ENCODE peak calls at places on chromosomes 2 and 18, in nine cellular contexts. H is GM12865, S is astrocyte of the spinal cord, K is left ventricle myocardium inferior, X is astrocyte, M is dorsolateral prefrontal cortex, F is prostate gland, D is keratinocyte, Q is colonic mucosa. U is an unnamed sample.

GRCh38 chr18:22175326-22175725 is 5.9 kb downstream of the GATA6 start:
- DNase-seq in H (no peak), S (no peak), K (no peak), X (no peak), M (no peak), F (no peak), D (no peak), Q (peak; percentile 17), U (peak; percentile 58)

GRCh38 chr2:40032650-40033319 is 253.7 kb upstream of the THUMPD2 start:
- DNase-seq in H (no peak), S (peak; percentile 87), K (no peak), X (peak; percentile 93), M (no peak), F (no peak), D (peak; percentile 50), Q (no peak), U (peak; percentile 66)

GRCh38 chr18:79395761-79396404 is at the start of gene NFATC1:
- DNase-seq in H (peak; percentile 42), S (peak; percentile 65), K (peak; percentile 86), X (peak; percentile 59), M (no peak), F (peak; percentile 55), D (no peak), Q (peak; percentile 46), U (peak; percentile 63)

GRCh38 chr2:181466661-181467576 is 9.7 kb downstream of the ITGA4 start:
- DNase-seq in H (peak; percentile 84), S (peak; percentile 58), K (peak; percentile 59), X (peak; percentile 35), M (peak; percentile 68), F (peak; percentile 49), D (no peak), Q (peak; percentile 76), U (peak; percentile 73)

GRCh38 chr18:7946724-7947377 is 379.7 kb downstream of the PTPRM start:
- DNase-seq in H (peak; percentile 10), S (peak; percentile 87), K (no peak), X (peak; percentile 74), M (no peak), F (no peak), D (no peak), Q (peak; percentile 44), U (peak; percentile 90)

GRCh38 chr2:71683070-71683469 is 229.7 kb downstream of the DYSF start:
- DNase-seq in H (peak; percentile 5), S (no peak), K (no peak), X (no peak), M (no peak), F (no peak), D (no peak), Q (no peak), U (no peak)

GRCh38 chr2:222205136-222205535 is 93.7 kb downstream of the PAX3 start:
- DNase-seq in H (no peak), S (no peak), K (no peak), X (no peak), M (no peak), F (no peak), D (no peak), Q (no peak), U (no peak)

GRCh38 chr2:240432430-240432819 is 3.0 kb upstream of the GPC1 start:
- DNase-seq in H (no peak), S (no peak), K (peak; percentile 6), X (no peak), M (no peak), F (no peak), D (no peak), Q (no peak), U (no peak)

GRCh38 chr2:33559336-33559735 is 39.8 kb downstream of the FAM98A start:
- DNase-seq in H (no peak), S (no peak), K (no peak), X (no peak), M (no peak), F (no peak), D (no peak), Q (no peak), U (no peak)

GRCh38 chr2:31675485-31675901 is 94.8 kb upstream of the SRD5A2 start:
- DNase-seq in H (peak; percentile 22), S (no peak), K (no peak), X (no peak), M (no peak), F (no peak), D (no peak), Q (no peak), U (no peak)

GRCh38 chr2:54768772-54769428 is 45.4 kb downstream of the EML6 start:
- DNase-seq in H (no peak), S (no peak), K (no peak), X (peak; percentile 18), M (no peak), F (no peak), D (no peak), Q (no peak), U (peak; percentile 50)

GRCh38 chr2:54760310-54760709 is 36.8 kb downstream of the EML6 start:
- DNase-seq in H (peak; percentile 33), S (no peak), K (no peak), X (no peak), M (no peak), F (no peak), D (no peak), Q (no peak), U (no peak)

GRCh38 chr2:54767921-54768320 is 44.5 kb downstream of the EML6 start:
- DNase-seq in H (peak; percentile 18), S (peak; percentile 60), K (no peak), X (peak; percentile 53), M (no peak), F (no peak), D (peak; percentile 59), Q (no peak), U (peak; percentile 52)

DNA sequence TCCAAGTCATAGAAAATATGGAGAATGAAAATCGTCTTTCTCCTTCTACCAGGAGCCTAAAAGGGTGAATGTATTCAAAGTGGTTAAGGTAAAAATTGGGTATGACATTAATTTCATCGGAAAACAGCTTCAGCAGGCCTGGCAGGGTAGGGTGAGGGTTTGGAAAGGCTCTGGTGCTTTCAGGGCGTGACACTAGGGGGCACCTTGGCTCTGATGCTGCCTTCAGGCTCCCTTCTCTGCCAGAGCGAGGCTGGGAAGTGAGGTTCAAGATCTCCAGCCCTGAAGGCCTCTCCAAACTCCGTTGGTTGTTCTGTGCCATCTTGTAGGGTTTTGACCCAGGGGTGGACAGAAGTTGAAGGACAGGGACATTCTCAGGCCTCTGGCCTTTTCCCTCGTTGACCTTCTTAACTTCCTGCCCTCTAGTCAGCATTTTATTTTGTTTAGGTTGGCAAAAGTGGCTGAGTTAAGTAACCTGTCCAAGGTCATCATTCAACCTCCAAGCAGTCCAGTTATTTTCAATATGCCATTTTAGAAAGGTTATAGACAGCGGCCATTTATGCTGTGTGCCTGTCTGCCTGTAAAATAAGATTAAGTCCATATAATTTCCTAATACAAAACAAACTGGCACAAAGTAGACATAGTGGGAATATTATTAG is 40.3 kb downstream of the EML6 start:
- DNase-seq in H (peak; percentile 24), S (no peak), K (no peak), X (no peak), M (no peak), F (no peak), D (no peak), Q (peak; percentile 30), U (no peak)
- TF ChIP-seq CTCF in H (peak; percentile 51), S (peak; percentile 19), K (no peak), X (no peak), M (no peak), F (no peak), D (peak; percentile 57), Q (no peak), U (no peak)

DNA sequence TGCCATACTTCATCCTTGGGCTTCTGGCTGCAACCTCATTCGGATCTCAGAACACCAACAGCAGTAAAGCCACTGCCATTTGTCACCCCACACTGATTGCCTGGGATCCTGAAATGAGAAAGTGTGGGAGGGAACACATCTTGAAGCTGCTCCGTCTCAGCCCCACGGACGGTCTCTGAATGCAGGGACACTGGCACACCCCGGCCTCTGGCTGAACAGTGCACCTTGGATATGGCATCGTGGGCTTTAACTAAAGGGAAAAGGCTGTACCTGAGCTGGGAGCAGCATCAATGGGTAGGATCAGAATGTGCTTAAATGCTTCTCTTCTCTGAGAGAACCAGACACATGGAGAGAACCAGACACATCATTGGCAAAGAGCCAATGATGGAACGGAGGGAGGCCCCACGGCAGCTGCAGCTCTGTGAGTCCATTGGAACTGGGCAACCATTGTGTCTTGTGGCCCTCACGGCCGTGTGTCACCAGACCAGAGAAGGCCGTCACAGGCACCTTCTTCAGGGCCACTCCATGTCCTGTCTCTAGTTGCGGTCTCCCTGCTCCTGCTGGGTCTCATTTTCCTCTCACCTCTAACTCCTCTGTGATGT is 193.4 kb upstream of the MYT1L start:
- DNase-seq in H (no peak), S (no peak), K (no peak), X (no peak), M (peak; percentile 52), F (no peak), D (no peak), Q (no peak), U (no peak)
- H3K4me3 ChIP-seq in H (no peak overlapping the region), S (no peak overlapping the region), K (no peak overlapping the region), X (no peak overlapping the region), M (no peak overlapping the region), F (no peak overlapping the region), D (no peak overlapping the region), Q (no peak overlapping the region), U (no peak overlapping the region)

DNA sequence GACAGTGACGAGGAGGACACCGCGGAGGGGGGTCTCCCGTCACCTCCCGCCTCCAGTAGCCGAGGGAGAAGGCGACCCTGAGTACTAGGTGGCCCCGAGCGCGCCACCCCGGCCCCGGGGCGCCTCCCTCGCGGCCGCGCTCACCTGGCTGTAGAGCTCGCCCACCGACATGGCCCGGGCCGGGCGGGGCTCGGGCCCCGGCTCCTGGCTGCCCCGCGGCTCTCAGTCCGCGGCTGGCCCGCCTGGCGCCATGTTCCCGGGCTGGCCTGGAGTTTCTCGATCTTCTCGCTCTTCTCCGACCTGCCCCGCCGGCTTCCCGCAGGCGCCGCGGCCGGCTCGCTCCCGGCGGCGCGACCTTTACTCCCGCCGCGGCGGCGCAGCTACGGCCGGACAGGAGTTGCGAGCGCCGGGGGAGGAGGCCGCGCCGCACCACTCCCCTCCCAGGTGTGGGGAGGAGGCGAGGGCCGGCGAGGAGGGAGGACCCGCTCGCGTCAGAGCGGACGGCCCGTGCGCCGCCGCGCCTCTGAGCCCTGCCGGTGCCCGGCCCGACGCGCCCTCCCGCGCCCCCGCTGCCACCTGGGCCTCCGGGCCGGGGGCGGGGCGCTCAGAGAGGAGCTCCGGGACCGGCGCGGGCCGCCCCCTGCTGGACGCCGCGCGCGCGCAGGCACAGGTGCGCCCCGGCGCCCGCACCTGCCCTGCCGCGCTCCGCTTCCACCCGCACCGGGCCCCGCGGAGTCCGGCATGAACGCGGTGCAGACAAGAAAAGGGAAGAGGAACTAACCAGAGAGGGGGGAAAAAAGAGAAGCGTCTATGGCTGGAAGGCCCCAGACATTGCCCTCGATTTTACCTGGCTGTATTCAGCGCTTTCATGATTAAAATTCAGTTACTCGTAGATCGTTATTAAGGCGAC is at the start of gene MYO5B:
- DNase-seq in H (peak; percentile 57), S (no peak), K (peak; percentile 33), X (no peak), M (no peak), F (peak; percentile 79), D (no peak), Q (peak; percentile 85), U (no peak)
- TF ChIP-seq CTCF in H (peak; percentile 63), S (no peak), K (peak; percentile 58), X (no peak), M (peak; percentile 25), F (peak; percentile 66), D (no peak), Q (peak; percentile 29), U (no peak)

DNA sequence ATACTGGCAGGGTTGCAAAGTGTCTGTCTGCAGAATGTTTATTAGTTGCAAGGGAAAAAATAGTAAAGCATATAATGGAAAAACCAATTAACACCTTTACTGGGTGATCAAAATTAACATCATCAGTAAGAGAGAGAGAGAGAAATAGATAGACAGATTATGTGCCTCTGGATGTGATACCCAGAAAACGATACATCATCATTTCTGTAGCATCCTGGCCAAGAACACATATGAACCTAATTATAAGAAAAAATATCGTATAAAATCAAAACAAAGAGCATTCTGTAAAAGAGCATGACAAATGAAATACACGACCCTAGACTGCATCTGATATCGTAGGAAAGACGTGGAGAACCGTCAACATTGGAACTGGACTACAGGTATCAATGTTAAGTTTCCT is 64.6 kb downstream of the SMC6 start:
- DNase-seq in H (no peak), S (no peak), K (no peak), X (no peak), M (no peak), F (no peak), D (no peak), Q (no peak), U (no peak)
- H3K4me3 ChIP-seq in H (no peak overlapping the region), S (no peak overlapping the region), K (no peak overlapping the region), X (no peak overlapping the region), M (no peak overlapping the region), F (no peak overlapping the region), D (no peak overlapping the region), Q (no peak overlapping the region), U (no peak overlapping the region)

U was measured in fibroblast of the aortic adventitia.